ENCODE peak calls at places on chromosomes 12 and 14, in four cellular contexts. W, X, J and U are unnamed samples.

GRCh38 chr12:19058235-19059021 is 71.1 kb upstream of the PLEKHA5 start:
- DNase-seq in W (no peak), J (no peak), X (no peak), U (no peak)

GRCh38 chr12:62259311-62259992 is 752 bp upstream of the USP15 start:
- DNase-seq in W (no peak), J (no peak), X (no peak), U (peak; percentile 37)

GRCh38 chr14:68473794-68474193 is 319.1 kb downstream of the ZFP36L1 start:
- DNase-seq in J (no peak), X (peak; percentile 10), W (no peak), U (no peak)

GRCh38 chr14:80164991-80165390 is 46.3 kb downstream of the DIO2 start:
- DNase-seq in J (no peak), X (no peak), W (no peak), U (no peak)

GRCh38 chr14:49766839-49767238 is 1.1 kb upstream of the KLHDC2 start:
- DNase-seq in J (no peak), W (no peak), X (no peak), U (no peak)

GRCh38 chr12:120468271-120468845 is 1.2 kb downstream of the SRSF9 start:
- DNase-seq in J (no peak), X (no peak), W (peak; percentile 59), U (peak; percentile 44)

GRCh38 chr12:25269701-25270100 is 19.0 kb upstream of the KRAS start:
- DNase-seq in W (no peak), J (peak; percentile 52), X (no peak), U (no peak)

GRCh38 chr14:105919458-105920150 is 393.2 kb downstream of the TMEM121 start:
- DNase-seq in X (peak; percentile 1), J (no peak), W (no peak), U (no peak)

GRCh38 chr14:88616697-88617096 is 53.9 kb downstream of the ZC3H14 start:
- DNase-seq in J (no peak), X (no peak), W (no peak), U (no peak)

GRCh38 chr14:76375484-76375883 is 453 bp upstream of the ESRRB start:
- DNase-seq in W (no peak), X (no peak), J (no peak), U (no peak)
- TF ChIP-seq ZNF274 in W (no peak), X (no peak), J (no peak), U (no peak)

DNA sequence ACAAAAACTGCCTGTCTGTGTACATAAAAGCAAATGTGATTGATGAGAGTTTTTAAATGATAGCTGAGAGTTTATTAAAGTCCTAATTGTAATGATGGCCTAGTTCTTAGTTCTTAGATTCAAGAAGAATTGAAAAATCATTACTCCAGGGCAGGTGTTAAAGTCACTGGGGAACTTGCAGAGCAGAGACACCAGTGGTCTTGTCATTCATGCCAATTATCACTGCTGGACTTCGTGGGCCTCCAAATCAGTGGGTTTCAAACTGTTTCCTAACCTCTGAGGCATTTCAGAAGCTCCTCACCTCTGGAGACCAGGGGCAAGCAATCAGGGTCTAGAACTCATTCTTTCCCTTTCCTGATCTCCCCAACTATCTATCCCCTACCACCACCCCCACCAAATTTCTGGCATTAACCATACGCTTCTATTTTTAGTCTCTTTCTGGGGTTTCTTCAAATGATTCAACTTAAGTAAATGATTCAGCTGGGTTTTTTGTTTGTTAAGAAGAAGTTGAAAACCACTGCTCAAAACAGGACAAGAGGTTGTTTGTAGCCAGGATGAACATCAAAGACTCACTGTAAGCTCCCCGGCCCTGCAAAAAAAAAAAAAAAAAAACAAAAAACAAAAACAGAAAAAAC is 80.1 kb downstream of the CEP83 start:
- DNase-seq in X (no peak), J (no peak), W (no peak), U (peak; percentile 6)
- TF ChIP-seq SIN3A in X (no peak), J (no peak), W (no peak), U (no peak)

DNA sequence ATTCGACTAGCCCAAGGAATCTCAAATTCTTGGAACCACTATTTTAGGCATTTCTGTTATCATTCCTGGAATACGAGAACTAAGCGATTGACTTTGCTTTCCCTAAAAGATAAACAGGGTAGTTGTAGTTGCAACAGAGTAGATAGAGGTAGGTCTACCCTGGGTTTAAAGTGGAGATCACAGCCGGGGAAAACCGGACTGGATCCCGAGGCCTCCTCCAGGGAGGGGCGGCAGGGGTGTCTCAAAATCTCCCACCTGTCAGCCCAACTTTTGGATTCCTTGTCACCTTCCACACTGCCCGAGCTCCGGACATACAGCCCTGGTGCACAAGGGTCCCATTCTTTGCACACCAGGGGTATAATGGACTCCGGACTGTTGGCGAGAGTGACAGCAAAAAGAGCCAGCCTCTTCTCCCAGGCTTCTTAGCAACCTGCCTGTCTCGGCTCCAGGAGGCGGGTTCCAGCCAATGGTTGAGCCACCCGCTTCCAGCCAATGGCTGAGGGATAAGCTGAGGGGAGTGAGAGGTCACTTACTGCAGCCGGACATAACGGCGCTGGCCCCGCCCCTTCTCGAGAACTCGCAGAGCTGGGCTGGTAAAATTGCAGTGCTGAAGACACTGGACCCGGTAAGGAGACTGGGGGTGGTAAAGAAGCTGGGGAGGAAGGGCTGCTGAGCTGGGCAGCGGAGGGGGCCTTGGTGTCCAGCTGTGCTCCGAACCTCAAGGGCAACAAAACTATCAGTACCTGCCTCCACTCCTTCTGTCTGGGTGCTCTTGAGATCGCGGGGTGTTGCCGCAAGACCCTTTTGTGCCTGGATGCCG is at the start of gene SUOX:
- DNase-seq in W (peak; percentile 90), X (peak; percentile 99), J (peak; percentile 83), U (peak; percentile 98)
- TF ChIP-seq KDM1A in W (peak; percentile 6), X (peak; percentile 42), J (no peak), U (no peak)

GRCh38 chr12:21828111-21828775 is 53.7 kb upstream of the KCNJ8 start:
- DNase-seq in J (no peak), X (no peak), W (no peak), U (no peak)

GRCh38 chr12:21828779-21829178 is 54.3 kb upstream of the KCNJ8 start:
- DNase-seq in W (no peak), J (no peak), X (no peak), U (no peak)

GRCh38 chr12:21827135-21827534 is 52.6 kb upstream of the KCNJ8 start:
- DNase-seq in J (no peak), W (no peak), X (no peak), U (no peak)

GRCh38 chr12:21826549-21826940 is 52.0 kb upstream of the KCNJ8 start:
- DNase-seq in X (no peak), W (no peak), J (no peak), U (peak; percentile 3)

GRCh38 chr12:21831671-21832357 is 57.3 kb upstream of the KCNJ8 start:
- DNase-seq in W (no peak), J (no peak), X (no peak), U (no peak)
- TF ChIP-seq ZNF274 in W (no peak), J (no peak), X (no peak), U (no peak)

DNA sequence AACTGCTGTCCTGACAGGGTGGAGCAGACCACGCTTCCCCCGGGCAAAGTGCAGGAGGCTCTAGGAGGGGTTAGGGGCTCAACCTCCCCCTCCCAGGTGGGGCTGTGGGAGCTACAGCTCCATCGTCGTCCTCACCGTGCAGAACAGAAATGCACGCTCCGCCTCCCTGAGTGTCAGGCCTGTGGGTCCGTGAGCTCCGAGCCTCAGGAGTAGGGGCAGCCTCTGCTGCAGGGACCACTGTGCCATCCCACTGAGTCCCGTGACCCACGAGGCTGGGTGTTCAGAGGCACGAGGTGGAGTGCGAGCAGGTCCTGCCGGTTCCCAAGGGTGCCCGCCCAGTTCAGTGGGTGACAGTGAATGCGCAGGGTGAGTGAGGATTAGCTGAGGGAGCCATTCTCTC is 48.6 kb downstream of the CACNA1C start:
- DNase-seq in J (no peak), X (no peak), W (no peak), U (no peak)
- TF ChIP-seq SIN3A in J (no peak), X (no peak), W (no peak), U (no peak)

DNA sequence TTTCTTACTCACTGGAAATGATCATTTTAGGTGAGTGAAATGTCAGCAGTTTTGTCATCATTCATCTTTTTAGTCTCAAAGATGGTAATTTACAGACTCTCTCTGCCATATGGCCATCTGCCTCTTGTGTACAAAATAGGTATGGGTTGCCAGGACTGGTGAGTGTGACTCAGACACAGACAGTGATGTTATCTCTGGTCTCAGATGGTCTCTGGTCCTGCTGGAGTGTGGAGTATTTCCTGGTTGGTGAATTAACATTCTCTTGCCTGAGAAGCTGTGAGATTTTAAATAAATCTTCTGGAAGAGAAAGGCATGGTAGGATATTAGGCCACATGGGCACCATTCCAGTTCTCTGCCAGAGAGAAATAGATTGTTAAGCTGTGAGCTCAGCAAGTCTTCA is 207.0 kb downstream of the ATP23 start:
- DNase-seq in J (no peak), X (peak; percentile 16), W (no peak), U (no peak)
- TF ChIP-seq KDM1A in J (no peak), X (no peak), W (no peak), U (no peak)